ENCODE peak calls at places on chromosomes 5 and 9, in four cellular contexts. A is fibroblast of mammary gland, V is body of pancreas, B is esophagus squamous epithelium. H is an unnamed sample.

GRCh38 chr5:96614110-96614691 is 48.0 kb upstream of the CAST start:
- DNase-seq in A (peak), V (peak), B (no peak), H (peak)

GRCh38 chr5:171323806-171324632 is 15.0 kb downstream of the TLX3 start:
- DNase-seq in A (no peak), V (no peak), B (no peak), H (no peak)

GRCh38 chr5:160486573-160486972 is 64.9 kb downstream of the PTTG1 start:
- DNase-seq in A (no peak), V (no peak), B (no peak), H (no peak)

GRCh38 chr5:60597570-60597969 is 102.4 kb downstream of the DEPDC1B start:
- DNase-seq in A (no peak), V (no peak), B (no peak), H (no peak)

GRCh38 chr9:117448066-117448465 is 33.2 kb upstream of the ASTN2 start:
- DNase-seq in A (no peak), V (no peak), B (no peak), H (no peak)

GRCh38 chr5:162128117-162128516 is 60.5 kb downstream of the GABRG2 start:
- DNase-seq in A (no peak), V (no peak), B (no peak), H (no peak)

GRCh38 chr9:72132052-72132451 is 17.2 kb upstream of the GDA start:
- DNase-seq in A (no peak), V (no peak), B (no peak), H (no peak)

GRCh38 chr5:32465076-32465475 is 20.5 kb upstream of the ZFR start:
- DNase-seq in A (no peak), V (no peak), B (no peak), H (no peak)

GRCh38 chr9:89046832-89047231 is 55.6 kb downstream of the S1PR3 start:
- DNase-seq in A (peak), V (no peak), B (no peak), H (no peak)

GRCh38 chr9:79809931-79810330 is 238.2 kb downstream of the TLE4 start:
- DNase-seq in A (peak), V (no peak), B (no peak), H (no peak)

GRCh38 chr5:1130218-1130946 is 18.5 kb upstream of the SLC12A7 start:
- DNase-seq in A (no peak), V (peak), B (no peak), H (no peak)

GRCh38 chr5:54959673-54960418 is 25.5 kb downstream of the ESM1 start:
- DNase-seq in A (peak), V (no peak), B (no peak), H (no peak)

GRCh38 chr5:127353761-127354160 is 63.2 kb downstream of the MEGF10 start:
- DNase-seq in A (no peak), V (no peak), B (no peak), H (no peak)

GRCh38 chr5:117731445-117731844 is 1156.8 kb upstream of the SEMA6A start:
- DNase-seq in A (no peak), V (no peak), B (no peak), H (no peak)

GRCh38 chr9:76756273-76756650 is 8.0 kb upstream of the PCA3 start:
- DNase-seq in A (peak), V (peak), B (no peak), H (no peak)

GRCh38 chr5:54754878-54755277 is 230.5 kb downstream of the ESM1 start:
- DNase-seq in A (no peak), V (no peak), B (no peak), H (no peak)

GRCh38 chr5:178155065-178155464 is 1.4 kb upstream of the NHP2 start:
- DNase-seq in A (no peak), V (no peak), B (no peak), H (no peak)

GRCh38 chr9:110192531-110193326 is 15.2 kb downstream of the C9orf152 start:
- DNase-seq in A (peak), V (no peak), B (no peak), H (no peak)

GRCh38 chr9:116767219-116767618 is 80.1 kb downstream of the TRIM32 start:
- DNase-seq in A (no peak), V (no peak), B (no peak), H (no peak)

GRCh38 chr5:19140276-19140675 is 847.7 kb downstream of the CDH18 start:
- DNase-seq in A (no peak), V (no peak), B (no peak), H (no peak)

GRCh38 chr9:15249042-15249818 is 57.8 kb downstream of the TTC39B start:
- DNase-seq in A (peak), V (no peak), B (no peak), H (no peak)

GRCh38 chr5:36238896-36239295 is 2.8 kb downstream of the NADK2 start:
- DNase-seq in A (no peak), V (no peak), B (no peak), H (no peak)

GRCh38 chr9:35002623-35003022 is 13.1 kb downstream of the DNAJB5 start:
- DNase-seq in A (no peak), V (no peak), B (no peak), H (no peak)

H was measured in central memory CD4-positive, alpha-beta T cell.